ENCODE peak calls at places on chromosomes 1 and 21, in ten cellular contexts. C is GM12878, O is brain microvascular endothelial cell, G is progenitor cell of endocrine pancreas, T is MCF 10A, U is coronary artery, S is OCI-LY7, Y is GM06990, I is endothelial cell, F is lung. L is an unnamed sample.

GRCh38 chr1:41158147-41158875 is 83.8 kb downstream of the SCMH1 start:
- DNase-seq in C (no peak), O (no peak), G (no peak), T (no peak), U (no peak), S (no peak), Y (no peak), I (no peak), F (no peak), L (no peak)

GRCh38 chr1:8396912-8397406 is 79.0 kb downstream of the SLC45A1 start:
- DNase-seq in C (peak), O (peak), G (no peak), T (peak), U (no peak), S (peak), Y (peak), I (no peak), F (no peak), L (no peak)

GRCh38 chr21:31011412-31011811 is 26.9 kb downstream of the KRTAP19-8 start:
- DNase-seq in C (no peak), O (no peak), G (no peak), T (no peak), U (no peak), S (no peak), Y (no peak), I (no peak), F (no peak), L (no peak)

GRCh38 chr1:224168859-224169380 is 14.1 kb upstream of the DEGS1 start:
- DNase-seq in C (peak), O (peak), G (no peak), T (peak), U (no peak), S (peak), Y (peak), I (no peak), F (peak), L (no peak)

GRCh38 chr1:24112381-24113169 is 640 bp upstream of the MYOM3 start:
- DNase-seq in C (no peak), O (peak), G (no peak), T (peak), U (peak), S (peak), Y (peak), I (peak), F (peak), L (no peak)

GRCh38 chr1:173477286-173478098 is at the start of gene PRDX6:
- DNase-seq in C (no peak), O (peak), G (peak), T (peak), U (peak), S (peak), Y (peak), I (peak), F (peak), L (peak)

GRCh38 chr1:29279896-29280779 is 43.8 kb downstream of the PTPRU start:
- DNase-seq in C (no peak), O (no peak), G (no peak), T (no peak), U (no peak), S (no peak), Y (no peak), I (no peak), F (no peak), L (no peak)

GRCh38 chr1:242739246-242739645 is 214.7 kb upstream of the PLD5 start:
- DNase-seq in C (no peak), O (no peak), G (no peak), T (no peak), U (no peak), S (no peak), Y (no peak), I (no peak), F (no peak), L (no peak)

GRCh38 chr21:28699591-28700259 is 293.0 kb downstream of the LTN1 start:
- DNase-seq in C (no peak), O (no peak), G (no peak), T (peak), U (no peak), S (no peak), Y (no peak), I (no peak), F (no peak), L (no peak)

GRCh38 chr21:45572231-45572630 is 30.0 kb upstream of the SLC19A1 start:
- DNase-seq in C (no peak), O (no peak), G (no peak), T (no peak), U (peak), S (no peak), Y (no peak), I (no peak), F (no peak), L (no peak)

GRCh38 chr1:47469910-47470309 is 32.1 kb downstream of the FOXD2 start:
- DNase-seq in C (no peak), O (no peak), G (no peak), T (no peak), U (no peak), S (no peak), Y (no peak), I (no peak), F (no peak), L (no peak)

GRCh38 chr1:41232305-41232704 is 9.8 kb downstream of the SCMH1 start:
- DNase-seq in C (no peak), O (no peak), G (no peak), T (no peak), U (no peak), S (no peak), Y (no peak), I (no peak), F (no peak), L (no peak)

GRCh38 chr1:162678439-162678838 is 46.2 kb downstream of the DDR2 start:
- DNase-seq in C (no peak), O (peak), G (no peak), T (peak), U (no peak), S (no peak), Y (no peak), I (no peak), F (no peak), L (no peak)

GRCh38 chr21:40465382-40465781 is 381.6 kb downstream of the DSCAM start:
- DNase-seq in C (no peak), O (no peak), G (no peak), T (no peak), U (no peak), S (no peak), Y (no peak), I (no peak), F (no peak), L (no peak)

GRCh38 chr21:40471103-40471502 is 375.9 kb downstream of the DSCAM start:
- DNase-seq in C (no peak), O (no peak), G (no peak), T (no peak), U (no peak), S (no peak), Y (no peak), I (no peak), F (no peak), L (no peak)

GRCh38 chr21:40472026-40472425 is 374.9 kb downstream of the DSCAM start:
- DNase-seq in C (no peak), O (no peak), G (no peak), T (no peak), U (no peak), S (no peak), Y (no peak), I (no peak), F (no peak), L (no peak)

DNA sequence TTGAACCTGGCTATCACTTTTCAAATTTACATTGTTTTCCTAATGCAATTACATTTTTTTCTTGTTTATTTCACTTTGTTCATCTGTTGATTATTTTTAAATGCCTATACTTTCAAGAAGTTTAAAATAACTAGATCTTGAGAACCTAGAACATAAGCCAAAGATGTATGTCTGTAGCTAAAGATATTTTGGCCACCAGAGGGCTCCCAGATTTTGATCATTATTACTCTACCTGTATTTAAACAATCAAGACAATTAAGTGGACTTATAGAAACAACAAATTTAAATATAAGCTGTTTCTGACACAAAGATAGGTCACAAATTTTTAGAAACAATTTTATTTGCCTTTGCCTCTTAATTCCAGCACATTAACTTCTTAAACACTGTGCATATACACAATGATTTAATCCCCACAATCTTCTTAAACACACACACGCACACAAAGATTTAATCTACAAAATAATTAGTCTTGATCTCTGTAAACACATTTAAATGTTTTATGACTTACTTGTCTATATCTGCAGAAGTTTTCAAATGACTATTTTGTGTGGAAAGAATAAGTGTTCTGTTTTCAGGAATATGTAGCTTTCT is 380.0 kb downstream of the DSCAM start:
- DNase-seq in C (no peak), O (no peak), G (no peak), T (peak), U (no peak), S (peak), Y (no peak), I (no peak), F (no peak), L (no peak)
- TF ChIP-seq CTCF in C (no peak), O (peak), G (peak), T (peak), U (no peak), S (peak), Y (no peak), I (peak), F (peak), L (no peak)

DNA sequence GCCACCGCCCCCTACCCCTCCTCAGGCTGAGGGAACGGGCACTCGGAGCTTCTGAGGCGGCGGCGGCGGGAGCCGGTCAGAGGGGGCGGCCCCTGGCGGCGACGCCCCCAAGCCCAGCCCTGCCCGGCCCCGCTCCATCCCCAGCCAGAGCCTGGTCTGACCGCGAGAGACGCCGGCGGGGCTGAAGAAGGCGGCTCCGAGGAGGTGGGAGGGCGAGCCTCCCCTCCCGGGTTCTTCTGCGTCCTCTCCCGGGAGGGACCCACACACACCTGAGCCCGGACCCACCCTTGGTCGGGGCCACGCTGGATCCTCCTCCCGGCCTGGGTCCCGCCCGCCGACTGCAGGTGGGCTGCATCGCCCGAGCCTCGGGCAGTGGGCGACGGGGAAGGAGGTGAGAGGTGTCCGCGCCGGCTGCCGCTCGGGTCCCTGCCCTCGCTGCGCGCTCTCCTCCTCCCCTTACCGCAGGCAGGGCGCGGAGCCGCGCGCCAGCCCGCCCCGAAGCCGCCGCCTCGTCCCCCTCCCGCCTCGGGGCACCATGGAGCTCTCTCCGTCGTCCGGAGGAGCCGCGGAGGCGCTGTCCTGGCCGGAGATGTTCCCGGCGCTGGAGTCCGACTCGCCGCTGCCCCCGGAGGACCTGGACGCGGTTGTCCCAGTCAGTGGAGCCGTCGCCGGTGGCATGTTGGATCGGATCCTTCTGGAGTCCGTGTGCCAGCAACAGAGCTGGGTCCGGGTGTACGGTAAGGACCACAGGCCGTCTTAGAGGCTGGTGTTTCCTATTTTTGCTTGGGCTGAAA is at the start of gene RASAL2:
- DNase-seq in C (no peak), O (peak), G (peak), T (peak), U (peak), S (no peak), Y (peak), I (peak), F (peak), L (peak)
- TF ChIP-seq CTCF in C (peak), O (peak), G (peak), T (no peak), U (peak), S (no peak), Y (no peak), I (no peak), F (no peak), L (no peak)

DNA sequence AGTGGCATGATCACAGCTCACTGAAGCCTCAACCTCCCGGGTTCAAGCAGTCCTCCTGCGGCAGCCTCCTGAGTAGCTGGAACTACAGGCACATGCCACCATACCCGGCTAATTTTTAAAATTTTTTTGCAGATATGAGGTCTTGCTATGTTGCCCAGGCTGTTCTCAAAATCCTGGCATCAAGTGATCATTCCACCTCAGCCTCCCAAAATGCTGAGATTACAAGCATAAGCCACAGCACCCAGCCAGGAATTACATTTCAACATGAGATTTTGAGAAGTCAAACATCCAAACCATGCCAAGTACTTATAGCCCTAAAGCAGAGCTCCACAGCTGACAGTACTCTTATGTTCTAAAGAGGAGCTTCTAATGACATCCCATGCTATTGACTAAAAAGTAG is 200.1 kb downstream of the FCRL5 start:
- DNase-seq in C (no peak), O (no peak), G (no peak), T (no peak), U (no peak), S (no peak), Y (no peak), I (no peak), F (no peak), L (no peak)
- TF ChIP-seq CTCF in C (no peak), O (no peak), G (no peak), T (no peak), U (no peak), S (no peak), Y (no peak), I (no peak), F (no peak), L (no peak)

GRCh38 chr1:1954831-1955441 is 35.9 kb upstream of the TMEM52 start:
- DNase-seq in C (no peak), O (no peak), G (no peak), T (peak), U (no peak), S (no peak), Y (no peak), I (no peak), F (no peak), L (no peak)
- TF ChIP-seq CTCF in C (peak), O (peak), G (peak), T (no peak), U (no peak), S (peak), Y (no peak), I (peak), F (no peak), L (no peak)

L was measured in activated B cell treated with CpG ODN at 0.5 μM for 24 hours.